ENCODE peak calls at places on chromosomes 12 and 14, in eight cellular contexts. R, S, F, Y, H, W, T and Z are unnamed samples.

GRCh38 chr14:79649856-79650255 is 561.4 kb downstream of the DIO2 start:
- DNase-seq in R (no peak), S (no peak), F (no peak), Y (no peak), H (no peak), W (no peak), T (no peak), Z (no peak)

GRCh38 chr12:85253823-85254222 is 26.2 kb upstream of the ALX1 start:
- DNase-seq in R (no peak), S (no peak), F (peak), Y (no peak), H (no peak), W (no peak), T (no peak), Z (no peak)

GRCh38 chr12:118371354-118372282 is 1.1 kb downstream of the TAOK3 start:
- DNase-seq in R (peak), S (peak), F (peak), Y (peak), H (peak), W (no peak), T (no peak), Z (no peak)

GRCh38 chr12:70557583-70558263 is 79.5 kb downstream of the PTPRB start:
- DNase-seq in R (no peak), S (no peak), F (no peak), Y (no peak), H (no peak), W (no peak), T (no peak), Z (no peak)

GRCh38 chr14:92945959-92946846 is 23.3 kb downstream of the CHGA start:
- DNase-seq in R (no peak), S (no peak), F (no peak), Y (peak), H (no peak), W (peak), T (peak), Z (no peak)

GRCh38 chr12:112537710-112538396 is 119.1 kb downstream of the PTPN11 start:
- DNase-seq in R (peak), S (no peak), F (peak), Y (no peak), H (no peak), W (peak), T (no peak), Z (no peak)

GRCh38 chr14:100140452-100141132 is 18.9 kb downstream of the DEGS2 start:
- DNase-seq in R (peak), S (no peak), F (peak), Y (no peak), H (peak), W (no peak), T (peak), Z (no peak)

GRCh38 chr14:76942288-76942778 is 86.2 kb downstream of the IRF2BPL start:
- DNase-seq in R (no peak), S (no peak), F (no peak), Y (no peak), H (no peak), W (no peak), T (no peak), Z (peak)

GRCh38 chr12:104610513-104611235 is 153.9 kb downstream of the CHST11 start:
- DNase-seq in R (no peak), S (no peak), F (no peak), Y (no peak), H (no peak), W (no peak), T (no peak), Z (peak)

GRCh38 chr12:128755565-128755964 is 68.2 kb downstream of the SLC15A4 start:
- DNase-seq in R (no peak), S (no peak), F (no peak), Y (no peak), H (no peak), W (no peak), T (no peak), Z (no peak)

GRCh38 chr14:60153996-60154395 is 11.2 kb downstream of the DHRS7 start:
- DNase-seq in R (peak), S (no peak), F (no peak), Y (no peak), H (no peak), W (no peak), T (no peak), Z (no peak)

GRCh38 chr14:21090194-21090939 is 8.1 kb downstream of the ZNF219 start:
- DNase-seq in R (peak), S (peak), F (peak), Y (no peak), H (peak), W (no peak), T (no peak), Z (no peak)

GRCh38 chr12:114450019-114450418 is 44.1 kb upstream of the TBX5 start:
- DNase-seq in R (no peak), S (no peak), F (no peak), Y (no peak), H (no peak), W (no peak), T (no peak), Z (no peak)

GRCh38 chr12:114447799-114448617 is 42.1 kb upstream of the TBX5 start:
- DNase-seq in R (no peak), S (no peak), F (no peak), Y (no peak), H (no peak), W (no peak), T (no peak), Z (no peak)

GRCh38 chr12:114450511-114451300 is 44.8 kb upstream of the TBX5 start:
- DNase-seq in R (no peak), S (no peak), F (no peak), Y (no peak), H (no peak), W (no peak), T (no peak), Z (no peak)

GRCh38 chr12:114447274-114447716 is 41.4 kb upstream of the TBX5 start:
- DNase-seq in R (no peak), S (no peak), F (peak), Y (no peak), H (no peak), W (no peak), T (no peak), Z (no peak)

DNA sequence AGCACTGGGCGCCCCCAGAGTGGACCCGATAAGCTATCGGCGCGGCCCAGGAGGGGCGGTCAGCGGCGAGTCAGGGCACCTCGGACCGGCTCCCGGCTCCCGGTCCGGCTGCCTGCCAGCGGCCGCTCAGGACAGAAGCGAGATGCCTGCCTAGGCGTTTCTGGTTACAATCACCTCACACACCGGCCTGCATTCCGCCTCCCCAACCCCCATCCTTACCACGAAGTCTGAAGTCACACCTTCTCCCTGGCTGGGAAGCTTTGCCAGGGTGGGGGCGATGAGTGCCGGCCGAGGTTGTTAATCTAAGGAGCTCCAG is 42.6 kb upstream of the TBX5 start:
- DNase-seq in R (no peak), S (no peak), F (peak), Y (no peak), H (no peak), W (no peak), T (no peak), Z (no peak)
- H3K4me3 ChIP-seq in R (no peak), S (no peak), F (no peak), Y (no peak), H (no peak), W (no peak), T (no peak), Z (no peak)

DNA sequence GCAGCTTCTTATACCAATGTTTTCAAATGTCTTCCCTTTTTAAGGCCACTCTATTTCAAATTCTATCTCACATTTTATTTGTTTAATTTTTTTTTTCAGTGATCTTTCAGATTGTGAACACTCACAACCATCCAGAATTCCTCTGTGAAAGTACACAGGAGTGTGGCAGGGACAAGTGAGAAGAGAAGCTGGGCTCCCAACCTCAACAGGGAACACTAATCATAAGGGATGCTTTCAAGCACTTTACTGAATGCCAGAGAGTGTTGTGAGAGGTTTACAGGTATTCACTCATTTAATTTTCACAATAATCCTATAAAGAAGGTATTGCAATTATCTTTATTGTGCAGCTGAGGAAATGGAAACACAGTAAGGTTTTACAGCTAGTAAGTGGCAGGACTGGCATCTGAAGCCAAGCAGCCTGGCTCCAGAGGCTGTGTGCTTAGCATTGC is 60.1 kb upstream of the PYGL start:
- DNase-seq in R (peak), S (no peak), F (no peak), Y (peak), H (no peak), W (no peak), T (no peak), Z (no peak)
- H3K4me3 ChIP-seq in R (no peak), S (no peak), F (no peak), Y (no peak), H (no peak), W (no peak), T (no peak), Z (no peak)

GRCh38 chr12:58860050-58860787 is 60.1 kb downstream of the LRIG3 start:
- DNase-seq in R (no peak), S (no peak), F (no peak), Y (no peak), H (no peak), W (no peak), T (no peak), Z (no peak)

GRCh38 chr12:58858030-58858429 is 62.3 kb downstream of the LRIG3 start:
- DNase-seq in R (no peak), S (no peak), F (no peak), Y (no peak), H (no peak), W (no peak), T (no peak), Z (no peak)

DNA sequence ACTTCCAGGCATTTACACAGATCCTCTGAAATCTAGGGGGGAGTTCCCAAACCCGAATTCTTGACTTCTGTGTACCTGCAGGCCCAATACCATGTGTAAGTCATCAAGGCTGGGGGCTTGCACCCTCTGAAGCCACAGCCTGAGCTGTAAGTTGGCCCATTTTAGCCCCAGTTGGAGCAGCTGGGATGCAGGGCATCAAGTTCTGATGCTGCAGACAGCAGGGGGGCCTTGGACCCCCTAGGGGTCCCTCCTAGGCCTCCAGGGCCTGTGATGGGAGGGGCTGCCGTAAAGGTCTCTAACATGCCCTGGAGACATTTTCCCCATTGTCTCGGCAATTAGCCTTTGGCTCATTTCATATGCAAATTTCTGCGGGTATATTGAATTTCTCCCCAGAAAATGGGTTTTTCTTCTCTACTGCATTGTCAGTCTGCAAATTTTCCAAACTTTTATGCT is 59.5 kb downstream of the LRIG3 start:
- DNase-seq in R (no peak), S (no peak), F (no peak), Y (no peak), H (no peak), W (no peak), T (no peak), Z (no peak)
- H3K4me3 ChIP-seq in R (no peak), S (no peak), F (no peak), Y (no peak), H (no peak), W (no peak), T (no peak), Z (no peak)

DNA sequence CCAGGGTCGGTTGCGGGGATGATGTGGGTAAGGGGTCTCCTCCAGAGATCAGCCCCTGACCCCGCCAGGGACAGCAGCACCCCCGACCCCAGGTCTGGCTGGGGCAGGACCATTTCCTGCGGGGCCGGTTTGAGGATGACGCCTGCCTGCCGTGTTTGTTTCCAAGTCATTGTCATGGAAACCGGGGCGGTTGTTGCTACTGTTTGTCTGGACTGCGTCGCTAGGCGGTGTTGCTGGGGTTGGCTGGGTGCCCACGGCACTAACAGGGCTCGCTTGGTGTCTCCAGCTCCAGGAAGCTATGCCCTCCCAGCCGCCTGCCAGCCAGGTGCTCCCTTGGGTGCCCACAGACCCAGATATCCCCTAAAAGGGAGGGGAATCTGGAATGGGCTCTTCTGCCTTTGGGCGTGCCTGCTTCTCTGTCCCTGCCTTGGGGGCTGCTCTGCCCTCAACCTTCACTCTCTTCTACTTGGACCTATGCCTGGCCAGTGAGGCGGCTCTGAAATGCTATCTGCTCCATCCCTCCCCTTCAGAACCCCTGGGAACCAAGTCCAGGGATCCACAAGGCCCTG is 4.7 kb upstream of the CRIP1 start:
- DNase-seq in R (peak), S (peak), F (peak), Y (peak), H (peak), W (peak), T (peak), Z (peak)
- H3K4me3 ChIP-seq in R (no peak), S (peak), F (peak), Y (peak), H (no peak), W (peak), T (no peak), Z (no peak)

DNA sequence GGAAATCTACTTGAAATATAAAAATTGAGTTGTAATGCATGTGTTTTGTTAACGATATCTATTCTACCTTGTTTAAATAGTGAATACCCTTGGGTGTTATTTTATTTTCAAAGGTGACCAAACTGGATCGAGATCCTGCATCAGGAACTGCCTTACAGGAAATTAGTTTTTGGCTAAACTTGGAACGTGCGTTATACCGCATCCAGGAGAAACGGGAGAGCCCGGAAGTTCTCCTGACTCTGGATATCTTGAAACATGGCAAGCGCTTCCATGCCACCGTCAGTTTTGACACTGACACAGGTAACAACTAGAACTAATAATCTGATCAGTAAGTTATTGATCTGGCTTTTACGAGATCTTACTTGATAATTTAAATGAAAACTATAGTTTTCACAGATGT is 15.9 kb downstream of the DYNC1H1 start:
- DNase-seq in R (no peak), S (no peak), F (no peak), Y (no peak), H (no peak), W (no peak), T (no peak), Z (no peak)
- H3K4me3 ChIP-seq in R (no peak), S (no peak), F (no peak), Y (no peak), H (no peak), W (no peak), T (no peak), Z (no peak)

DNA sequence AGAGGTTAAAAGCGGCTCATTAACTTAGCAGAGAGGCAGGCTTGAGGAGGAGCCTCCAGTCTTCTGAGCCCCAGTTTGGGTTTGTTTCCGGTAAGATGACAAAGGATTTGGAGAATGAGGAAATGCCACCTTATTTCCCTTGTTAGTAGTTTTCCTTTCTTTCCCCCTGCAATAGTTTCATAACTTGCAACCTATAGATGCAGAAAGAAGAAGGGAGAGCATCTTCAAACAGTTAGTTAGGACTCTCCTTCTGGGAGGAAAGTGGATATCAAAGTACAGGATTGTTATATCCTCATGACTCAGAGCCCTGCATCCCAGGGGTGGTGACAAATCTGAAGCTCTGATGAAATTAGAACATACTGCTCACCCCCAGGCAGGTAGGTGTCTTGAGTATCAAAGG is 180.7 kb upstream of the SLC38A2 start:
- DNase-seq in R (no peak), S (no peak), F (no peak), Y (no peak), H (no peak), W (peak), T (peak), Z (no peak)
- H3K4me3 ChIP-seq in R (no peak), S (no peak), F (no peak), Y (no peak), H (no peak), W (no peak), T (no peak), Z (no peak)

DNA sequence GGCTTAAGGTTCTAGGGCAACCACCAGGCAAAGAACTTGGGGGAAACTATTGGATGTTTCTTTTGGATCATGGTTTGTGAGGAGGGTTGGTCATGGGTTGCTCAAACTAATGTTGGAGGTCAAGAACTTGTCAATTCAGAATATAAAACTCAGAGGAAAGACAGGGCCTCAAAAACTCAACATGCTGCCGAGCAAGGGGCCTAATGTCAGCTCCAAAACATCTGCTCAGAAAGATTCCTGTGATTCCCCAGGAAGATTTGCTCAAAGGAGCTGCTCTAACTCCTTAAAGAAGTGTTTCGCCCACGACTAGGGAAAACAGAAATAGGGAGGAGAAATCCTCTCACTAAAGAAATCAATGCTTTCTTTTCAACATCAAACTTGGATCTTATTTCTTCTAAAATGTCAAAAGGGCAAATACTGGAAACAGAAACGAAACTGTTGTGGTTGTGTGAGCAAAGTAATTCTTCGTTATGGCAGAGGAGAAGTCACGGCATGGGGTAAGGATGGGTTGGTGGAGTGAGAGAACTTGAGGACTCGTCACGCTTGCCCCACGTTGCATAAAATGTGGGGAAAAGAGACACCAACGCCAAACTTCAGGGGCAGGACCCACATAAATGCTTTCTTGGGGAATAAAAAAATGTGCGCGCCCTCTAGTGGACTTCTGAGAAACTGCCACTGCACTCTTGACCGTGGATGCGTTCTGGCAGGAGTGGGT is 3.8 kb upstream of the IGF1 start:
- DNase-seq in R (peak), S (peak), F (peak), Y (peak), H (peak), W (peak), T (peak), Z (peak)
- H3K4me3 ChIP-seq in R (no peak), S (no peak), F (no peak), Y (no peak), H (no peak), W (no peak), T (no peak), Z (peak)

GRCh38 chr12:132204822-132205270 is 60.6 kb downstream of the NOC4L start:
- DNase-seq in R (no peak), S (no peak), F (no peak), Y (no peak), H (no peak), W (no peak), T (no peak), Z (no peak)
- H3K4me3 ChIP-seq in R (no peak), S (no peak), F (peak), Y (peak), H (no peak), W (no peak), T (no peak), Z (no peak)

DNA sequence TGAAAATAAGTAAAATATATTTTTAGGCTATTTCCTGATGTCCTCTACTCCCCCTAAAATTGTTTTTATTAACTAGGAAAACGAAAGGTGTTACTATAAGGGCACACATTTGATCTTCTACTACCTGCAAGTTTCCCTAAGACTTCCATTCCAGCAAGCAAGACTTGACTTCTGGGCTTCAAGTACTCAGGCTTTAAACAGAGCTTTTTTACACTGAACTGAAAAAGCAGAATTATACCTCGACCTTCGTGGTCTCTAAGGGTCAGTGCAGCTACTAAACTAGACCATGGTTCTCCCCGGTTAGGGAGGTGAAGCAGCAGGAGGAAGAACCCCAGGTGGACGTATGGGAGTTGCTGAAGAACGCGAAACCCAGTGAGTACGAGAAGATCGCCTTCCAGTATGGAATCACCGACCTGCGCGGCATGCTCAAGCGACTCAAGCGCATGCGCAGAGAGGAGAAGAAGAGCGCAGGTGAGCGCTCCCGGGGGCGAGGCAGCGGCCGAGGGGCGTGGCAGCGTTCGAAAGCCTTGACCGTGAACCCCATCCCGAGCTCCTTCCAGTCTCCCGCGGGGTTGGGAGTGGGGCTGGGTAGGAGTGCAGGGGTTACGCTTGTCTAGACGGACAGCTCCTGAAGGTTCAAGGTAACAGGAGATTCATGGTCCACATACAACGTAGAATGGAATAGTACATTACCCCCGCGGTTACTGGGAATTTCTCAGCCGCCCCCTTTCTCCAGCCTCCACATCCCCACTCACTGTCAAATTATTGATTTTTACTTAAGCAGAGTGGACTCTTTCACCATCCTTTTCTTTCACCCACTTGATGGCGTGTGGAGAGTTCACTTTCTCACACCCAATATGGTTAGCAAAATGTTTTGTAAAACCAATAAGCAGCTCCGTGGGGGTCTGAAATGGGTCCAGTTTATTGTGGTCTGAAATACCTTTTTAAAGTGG is 47.6 kb downstream of the MYBPC1 start:
- DNase-seq in R (no peak), S (no peak), F (peak), Y (no peak), H (peak), W (no peak), T (no peak), Z (no peak)
- H3K4me3 ChIP-seq in R (no peak), S (no peak), F (peak), Y (peak), H (peak), W (no peak), T (peak), Z (no peak)